ENCODE peak calls at places on chromosomes 16 and 17, in four cellular contexts. One of them, this sample, is unnamed.

GRCh38 chr16:83959621-83960434 is 6.8 kb downstream of the OSGIN1 start:
- DNase-seq in activated CD4-positive, alpha-beta T cell treated with anti-CD3 and anti-CD28 coated beads, Interleukin-2, amount 50 U/mL, for 1 hour: no peak
- DNase-seq in frontal cortex: no peak
- DNase-seq in left cardiac atrium: no peak
- DNase-seq in this sample: no peak

GRCh38 chr16:89049484-89050118 is 44.1 kb upstream of the ACSF3 start:
- DNase-seq in activated CD4-positive, alpha-beta T cell treated with anti-CD3 and anti-CD28 coated beads, Interleukin-2, amount 50 U/mL, for 1 hour: no peak
- DNase-seq in frontal cortex: peak
- DNase-seq in left cardiac atrium: no peak
- DNase-seq in this sample: peak

GRCh38 chr17:64099543-64099942 is 30.4 kb downstream of the ERN1 start:
- DNase-seq in activated CD4-positive, alpha-beta T cell treated with anti-CD3 and anti-CD28 coated beads, Interleukin-2, amount 50 U/mL, for 1 hour: no peak
- DNase-seq in frontal cortex: no peak
- DNase-seq in left cardiac atrium: no peak
- DNase-seq in this sample: no peak

GRCh38 chr17:82370471-82371332 is 863 bp upstream of the UTS2R start:
- DNase-seq in activated CD4-positive, alpha-beta T cell treated with anti-CD3 and anti-CD28 coated beads, Interleukin-2, amount 50 U/mL, for 1 hour: no peak
- DNase-seq in frontal cortex: no peak
- DNase-seq in left cardiac atrium: peak
- DNase-seq in this sample: peak

GRCh38 chr16:78416400-78416799 is 316.9 kb downstream of the WWOX start:
- DNase-seq in activated CD4-positive, alpha-beta T cell treated with anti-CD3 and anti-CD28 coated beads, Interleukin-2, amount 50 U/mL, for 1 hour: no peak
- DNase-seq in frontal cortex: no peak
- DNase-seq in left cardiac atrium: no peak
- DNase-seq in this sample: no peak

GRCh38 chr16:12178251-12178990 is 201.9 kb downstream of the SNX29 start:
- DNase-seq in activated CD4-positive, alpha-beta T cell treated with anti-CD3 and anti-CD28 coated beads, Interleukin-2, amount 50 U/mL, for 1 hour: no peak
- DNase-seq in frontal cortex: peak
- DNase-seq in left cardiac atrium: peak
- DNase-seq in this sample: peak

GRCh38 chr16:29816694-29817441 is 916 bp downstream of the PAGR1 start:
- DNase-seq in activated CD4-positive, alpha-beta T cell treated with anti-CD3 and anti-CD28 coated beads, Interleukin-2, amount 50 U/mL, for 1 hour: peak
- DNase-seq in frontal cortex: peak
- DNase-seq in left cardiac atrium: peak
- DNase-seq in this sample: peak

GRCh38 chr17:32264823-32265191 is 825 bp upstream of the RHBDL3 start:
- DNase-seq in activated CD4-positive, alpha-beta T cell treated with anti-CD3 and anti-CD28 coated beads, Interleukin-2, amount 50 U/mL, for 1 hour: no peak
- DNase-seq in frontal cortex: no peak
- DNase-seq in left cardiac atrium: no peak
- DNase-seq in this sample: no peak

GRCh38 chr17:79038545-79039135 is 14.7 kb downstream of the C1QTNF1 start:
- DNase-seq in activated CD4-positive, alpha-beta T cell treated with anti-CD3 and anti-CD28 coated beads, Interleukin-2, amount 50 U/mL, for 1 hour: no peak
- DNase-seq in frontal cortex: no peak
- DNase-seq in left cardiac atrium: peak
- DNase-seq in this sample: peak

GRCh38 chr17:81153340-81153803 is 11.9 kb upstream of the PVALEF start:
- DNase-seq in activated CD4-positive, alpha-beta T cell treated with anti-CD3 and anti-CD28 coated beads, Interleukin-2, amount 50 U/mL, for 1 hour: peak
- DNase-seq in frontal cortex: peak
- DNase-seq in left cardiac atrium: no peak
- DNase-seq in this sample: no peak

GRCh38 chr17:43367588-43368242 is 31.1 kb upstream of the ARL4D start:
- DNase-seq in activated CD4-positive, alpha-beta T cell treated with anti-CD3 and anti-CD28 coated beads, Interleukin-2, amount 50 U/mL, for 1 hour: no peak
- DNase-seq in frontal cortex: peak
- DNase-seq in left cardiac atrium: no peak
- DNase-seq in this sample: no peak

GRCh38 chr16:88634994-88635670 is 3.2 kb upstream of the IL17C start:
- DNase-seq in activated CD4-positive, alpha-beta T cell treated with anti-CD3 and anti-CD28 coated beads, Interleukin-2, amount 50 U/mL, for 1 hour: no peak
- DNase-seq in frontal cortex: no peak
- DNase-seq in left cardiac atrium: no peak
- DNase-seq in this sample: no peak

GRCh38 chr17:5418858-5419355 is 555 bp downstream of the NUP88 start:
- DNase-seq in activated CD4-positive, alpha-beta T cell treated with anti-CD3 and anti-CD28 coated beads, Interleukin-2, amount 50 U/mL, for 1 hour: peak
- DNase-seq in frontal cortex: no peak
- DNase-seq in left cardiac atrium: no peak
- DNase-seq in this sample: no peak

GRCh38 chr16:58490100-58490499 is 9.8 kb upstream of the NDRG4 start:
- DNase-seq in activated CD4-positive, alpha-beta T cell treated with anti-CD3 and anti-CD28 coated beads, Interleukin-2, amount 50 U/mL, for 1 hour: no peak
- DNase-seq in frontal cortex: no peak
- DNase-seq in left cardiac atrium: no peak
- DNase-seq in this sample: no peak

GRCh38 chr16:4846503-4846900 is 586 bp downstream of the GLYR1 start:
- DNase-seq in activated CD4-positive, alpha-beta T cell treated with anti-CD3 and anti-CD28 coated beads, Interleukin-2, amount 50 U/mL, for 1 hour: peak
- DNase-seq in frontal cortex: no peak
- DNase-seq in left cardiac atrium: peak
- DNase-seq in this sample: peak

GRCh38 chr17:1367351-1367745 is 32.7 kb downstream of the YWHAE start:
- DNase-seq in activated CD4-positive, alpha-beta T cell treated with anti-CD3 and anti-CD28 coated beads, Interleukin-2, amount 50 U/mL, for 1 hour: no peak
- DNase-seq in frontal cortex: no peak
- DNase-seq in left cardiac atrium: no peak
- DNase-seq in this sample: no peak

GRCh38 chr17:29839656-29840055 is 90.4 kb downstream of the SSH2 start:
- DNase-seq in activated CD4-positive, alpha-beta T cell treated with anti-CD3 and anti-CD28 coated beads, Interleukin-2, amount 50 U/mL, for 1 hour: no peak
- DNase-seq in frontal cortex: no peak
- DNase-seq in left cardiac atrium: no peak
- DNase-seq in this sample: no peak

GRCh38 chr16:58198022-58198683 is at the start of gene CSNK2A2:
- DNase-seq in activated CD4-positive, alpha-beta T cell treated with anti-CD3 and anti-CD28 coated beads, Interleukin-2, amount 50 U/mL, for 1 hour: peak
- DNase-seq in frontal cortex: peak
- DNase-seq in left cardiac atrium: peak
- DNase-seq in this sample: peak

GRCh38 chr16:70749681-70750601 is 51.0 kb downstream of the VAC14 start:
- DNase-seq in activated CD4-positive, alpha-beta T cell treated with anti-CD3 and anti-CD28 coated beads, Interleukin-2, amount 50 U/mL, for 1 hour: no peak
- DNase-seq in frontal cortex: peak
- DNase-seq in left cardiac atrium: no peak
- DNase-seq in this sample: no peak

GRCh38 chr17:40915721-40916256 is 21.7 kb downstream of the KRT23 start:
- DNase-seq in activated CD4-positive, alpha-beta T cell treated with anti-CD3 and anti-CD28 coated beads, Interleukin-2, amount 50 U/mL, for 1 hour: no peak
- DNase-seq in frontal cortex: no peak
- DNase-seq in left cardiac atrium: no peak
- DNase-seq in this sample: no peak

GRCh38 chr17:12027658-12028057 is 7.0 kb downstream of the MAP2K4 start:
- DNase-seq in activated CD4-positive, alpha-beta T cell treated with anti-CD3 and anti-CD28 coated beads, Interleukin-2, amount 50 U/mL, for 1 hour: no peak
- DNase-seq in frontal cortex: no peak
- DNase-seq in left cardiac atrium: no peak
- DNase-seq in this sample: no peak

GRCh38 chr17:37359682-37360188 is 16.1 kb upstream of the C17orf78 start:
- DNase-seq in activated CD4-positive, alpha-beta T cell treated with anti-CD3 and anti-CD28 coated beads, Interleukin-2, amount 50 U/mL, for 1 hour: no peak
- DNase-seq in frontal cortex: peak
- DNase-seq in left cardiac atrium: no peak
- DNase-seq in this sample: no peak

GRCh38 chr17:19304209-19304608 is 58.3 kb downstream of the B9D1 start:
- DNase-seq in activated CD4-positive, alpha-beta T cell treated with anti-CD3 and anti-CD28 coated beads, Interleukin-2, amount 50 U/mL, for 1 hour: no peak
- DNase-seq in frontal cortex: no peak
- DNase-seq in left cardiac atrium: peak
- DNase-seq in this sample: peak

GRCh38 chr17:62898239-62898864 is 67.7 kb upstream of the TANC2 start:
- DNase-seq in activated CD4-positive, alpha-beta T cell treated with anti-CD3 and anti-CD28 coated beads, Interleukin-2, amount 50 U/mL, for 1 hour: no peak
- DNase-seq in frontal cortex: no peak
- DNase-seq in left cardiac atrium: no peak
- DNase-seq in this sample: no peak

GRCh38 chr16:72807287-72807686 is 240.6 kb downstream of the ZFHX3 start:
- DNase-seq in activated CD4-positive, alpha-beta T cell treated with anti-CD3 and anti-CD28 coated beads, Interleukin-2, amount 50 U/mL, for 1 hour: no peak
- DNase-seq in frontal cortex: no peak
- DNase-seq in left cardiac atrium: no peak
- DNase-seq in this sample: no peak

GRCh38 chr17:77449908-77450741 is 309.4 kb downstream of the SEC14L1 start:
- DNase-seq in activated CD4-positive, alpha-beta T cell treated with anti-CD3 and anti-CD28 coated beads, Interleukin-2, amount 50 U/mL, for 1 hour: no peak
- DNase-seq in frontal cortex: peak
- DNase-seq in left cardiac atrium: peak
- DNase-seq in this sample: peak

GRCh38 chr17:71777048-71777638 is 343.7 kb upstream of the SOX9 start:
- DNase-seq in activated CD4-positive, alpha-beta T cell treated with anti-CD3 and anti-CD28 coated beads, Interleukin-2, amount 50 U/mL, for 1 hour: no peak
- DNase-seq in frontal cortex: no peak
- DNase-seq in left cardiac atrium: no peak
- DNase-seq in this sample: no peak

GRCh38 chr17:20184191-20184590 is 175.0 kb downstream of the SPECC1 start:
- DNase-seq in activated CD4-positive, alpha-beta T cell treated with anti-CD3 and anti-CD28 coated beads, Interleukin-2, amount 50 U/mL, for 1 hour: no peak
- DNase-seq in frontal cortex: no peak
- DNase-seq in left cardiac atrium: no peak
- DNase-seq in this sample: no peak

GRCh38 chr16:75550211-75550662 is 5.8 kb downstream of the TMEM231 start:
- DNase-seq in activated CD4-positive, alpha-beta T cell treated with anti-CD3 and anti-CD28 coated beads, Interleukin-2, amount 50 U/mL, for 1 hour: no peak
- DNase-seq in frontal cortex: peak
- DNase-seq in left cardiac atrium: peak
- DNase-seq in this sample: no peak

GRCh38 chr17:40485851-40486512 is 15.4 kb downstream of the TNS4 start:
- DNase-seq in activated CD4-positive, alpha-beta T cell treated with anti-CD3 and anti-CD28 coated beads, Interleukin-2, amount 50 U/mL, for 1 hour: peak
- DNase-seq in frontal cortex: no peak
- DNase-seq in left cardiac atrium: peak
- DNase-seq in this sample: no peak

GRCh38 chr16:21260870-21261791 is 17.0 kb downstream of the CRYM start:
- DNase-seq in activated CD4-positive, alpha-beta T cell treated with anti-CD3 and anti-CD28 coated beads, Interleukin-2, amount 50 U/mL, for 1 hour: no peak
- DNase-seq in frontal cortex: no peak
- DNase-seq in left cardiac atrium: peak
- DNase-seq in this sample: no peak

GRCh38 chr17:48718781-48719641 is 3.3 kb downstream of the PRAC1 start:
- DNase-seq in activated CD4-positive, alpha-beta T cell treated with anti-CD3 and anti-CD28 coated beads, Interleukin-2, amount 50 U/mL, for 1 hour: no peak
- DNase-seq in frontal cortex: no peak
- DNase-seq in left cardiac atrium: no peak
- DNase-seq in this sample: no peak

GRCh38 chr17:16081507-16082087 is 82.0 kb downstream of the TTC19 start:
- DNase-seq in activated CD4-positive, alpha-beta T cell treated with anti-CD3 and anti-CD28 coated beads, Interleukin-2, amount 50 U/mL, for 1 hour: no peak
- DNase-seq in frontal cortex: no peak
- DNase-seq in left cardiac atrium: no peak
- DNase-seq in this sample: no peak

GRCh38 chr17:77499699-77500435 is 359.1 kb downstream of the SEC14L1 start:
- DNase-seq in activated CD4-positive, alpha-beta T cell treated with anti-CD3 and anti-CD28 coated beads, Interleukin-2, amount 50 U/mL, for 1 hour: no peak
- DNase-seq in frontal cortex: peak
- DNase-seq in left cardiac atrium: no peak
- DNase-seq in this sample: no peak

GRCh38 chr17:39949028-39949427 is 13.8 kb upstream of the GSDMA start:
- DNase-seq in activated CD4-positive, alpha-beta T cell treated with anti-CD3 and anti-CD28 coated beads, Interleukin-2, amount 50 U/mL, for 1 hour: no peak
- DNase-seq in frontal cortex: no peak
- DNase-seq in left cardiac atrium: no peak
- DNase-seq in this sample: no peak

GRCh38 chr17:47844230-47844629 is 3.2 kb upstream of the SCRN2 start:
- DNase-seq in activated CD4-positive, alpha-beta T cell treated with anti-CD3 and anti-CD28 coated beads, Interleukin-2, amount 50 U/mL, for 1 hour: no peak
- DNase-seq in frontal cortex: no peak
- DNase-seq in left cardiac atrium: no peak
- DNase-seq in this sample: no peak

This sample was measured in Right ventricle myocardium superior.